ENCODE peak calls at places on chromosome 5, in five cellular contexts. Y is left ventricle myocardium inferior, F is right lobe of liver, X is cardiac muscle cell, G is stomach. M is an unnamed sample.

GRCh38 chr5:33299621-33300208 is 141.1 kb upstream of the TARS1 start:
- DNase-seq in Y (no peak), F (no peak), X (peak; percentile 45), G (no peak), M (no peak)

GRCh38 chr5:32679218-32679617 is 31.9 kb upstream of the NPR3 start:
- DNase-seq in Y (no peak), F (no peak), X (no peak), G (no peak), M (no peak)

GRCh38 chr5:402615-403359 is 40.2 kb upstream of the EXOC3 start:
- DNase-seq in Y (no peak), F (no peak), X (no peak), G (no peak), M (no peak)

GRCh38 chr5:3348576-3349535 is 246.8 kb upstream of the IRX1 start:
- DNase-seq in Y (no peak), F (peak; percentile 20), X (no peak), G (peak; percentile 22), M (no peak)

GRCh38 chr5:28281381-28281780 is 1243.0 kb upstream of the CDH9 start:
- DNase-seq in Y (no peak), F (no peak), X (no peak), G (no peak), M (no peak)

GRCh38 chr5:122384612-122385180 is 72.7 kb downstream of the SNCAIP start:
- DNase-seq in Y (no peak), F (no peak), X (no peak), G (no peak), M (no peak)

GRCh38 chr5:76642390-76643040 is 19.3 kb upstream of the F2RL2 start:
- DNase-seq in Y (no peak), F (no peak), X (no peak), G (no peak), M (no peak)

GRCh38 chr5:32794086-32794485 is 83.0 kb downstream of the NPR3 start:
- DNase-seq in Y (no peak), F (no peak), X (no peak), G (no peak), M (no peak)

GRCh38 chr5:132272341-132273210 is 15.1 kb downstream of the PDLIM4 start:
- DNase-seq in Y (peak; percentile 52), F (peak; percentile 68), X (peak; percentile 66), G (peak; percentile 69), M (peak; percentile 67)

GRCh38 chr5:128290152-128290858 is 206.7 kb downstream of the SLC12A2 start:
- DNase-seq in Y (no peak), F (no peak), X (no peak), G (no peak), M (no peak)

GRCh38 chr5:176901260-176902101 is 2.3 kb upstream of the HK3 start:
- DNase-seq in Y (no peak), F (peak; percentile 27), X (no peak), G (no peak), M (no peak)

GRCh38 chr5:52693279-52693678 is 94.4 kb upstream of the ITGA1 start:
- DNase-seq in Y (peak; percentile 23), F (peak; percentile 46), X (peak; percentile 34), G (peak; percentile 28), M (no peak)

GRCh38 chr5:138656916-138657315 is 81.7 kb upstream of the HSPA9 start:
- DNase-seq in Y (no peak), F (no peak), X (no peak), G (no peak), M (no peak)

GRCh38 chr5:181246276-181247050 is 2.8 kb upstream of the RACK1 start:
- DNase-seq in Y (peak; percentile 94), F (peak; percentile 92), X (peak; percentile 86), G (peak; percentile 91), M (peak; percentile 94)

GRCh38 chr5:1195916-1196315 is 5.5 kb upstream of the SLC6A19 start:
- DNase-seq in Y (no peak), F (no peak), X (no peak), G (no peak), M (no peak)

GRCh38 chr5:175557778-175558177 is 79.4 kb downstream of the SFXN1 start:
- DNase-seq in Y (no peak), F (no peak), X (no peak), G (no peak), M (no peak)

GRCh38 chr5:138468133-138468965 is 3.1 kb downstream of the EGR1 start:
- DNase-seq in Y (no peak), F (no peak), X (no peak), G (no peak), M (no peak)

GRCh38 chr5:75670571-75670970 is 46.7 kb downstream of the POC5 start:
- DNase-seq in Y (no peak), F (no peak), X (no peak), G (no peak), M (no peak)

GRCh38 chr5:54845567-54845941 is 139.8 kb downstream of the ESM1 start:
- DNase-seq in Y (no peak), F (no peak), X (no peak), G (no peak), M (no peak)

GRCh38 chr5:139847790-139848507 is 52.3 kb downstream of the PSD2 start:
- DNase-seq in Y (peak; percentile 56), F (no peak), X (peak; percentile 41), G (peak; percentile 67), M (peak; percentile 73)

DNA sequence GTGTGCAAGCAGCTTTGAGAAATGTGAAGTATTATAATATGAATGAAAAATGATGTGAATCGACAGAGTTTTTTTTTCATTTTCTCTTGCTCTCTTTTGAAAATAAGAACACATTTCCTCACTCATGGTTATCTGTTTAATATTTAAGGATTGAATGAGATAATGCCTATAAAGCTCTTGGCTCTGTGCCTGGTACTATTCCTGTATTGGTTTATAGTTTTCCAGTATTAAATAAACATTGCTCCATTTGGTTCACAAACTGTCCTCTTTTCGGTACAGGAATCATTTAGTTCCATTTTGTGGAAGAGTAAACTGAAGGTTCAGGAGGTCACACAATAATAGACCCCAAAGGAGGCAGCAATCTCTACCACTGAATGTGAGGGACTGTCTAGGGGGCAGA is 1185.5 kb upstream of the WWC1 start:
- DNase-seq in Y (no peak), F (no peak), X (no peak), G (no peak), M (no peak)
- H3K27ac ChIP-seq in Y (no peak overlapping the region), F (no peak overlapping the region), X (no peak overlapping the region), G (no peak overlapping the region), M (no peak overlapping the region)

GRCh38 chr5:94471496-94471895 is 146.9 kb downstream of the KIAA0825 start:
- DNase-seq in Y (no peak), F (no peak), X (no peak), G (no peak), M (no peak)
- H3K4me1 ChIP-seq in Y (no peaks in the 10 kb centered on the region), F (no peaks in the 10 kb centered on the region), X (no peaks in the 10 kb centered on the region), G (no peaks in the 10 kb centered on the region), M (no peaks in the 10 kb centered on the region)

DNA sequence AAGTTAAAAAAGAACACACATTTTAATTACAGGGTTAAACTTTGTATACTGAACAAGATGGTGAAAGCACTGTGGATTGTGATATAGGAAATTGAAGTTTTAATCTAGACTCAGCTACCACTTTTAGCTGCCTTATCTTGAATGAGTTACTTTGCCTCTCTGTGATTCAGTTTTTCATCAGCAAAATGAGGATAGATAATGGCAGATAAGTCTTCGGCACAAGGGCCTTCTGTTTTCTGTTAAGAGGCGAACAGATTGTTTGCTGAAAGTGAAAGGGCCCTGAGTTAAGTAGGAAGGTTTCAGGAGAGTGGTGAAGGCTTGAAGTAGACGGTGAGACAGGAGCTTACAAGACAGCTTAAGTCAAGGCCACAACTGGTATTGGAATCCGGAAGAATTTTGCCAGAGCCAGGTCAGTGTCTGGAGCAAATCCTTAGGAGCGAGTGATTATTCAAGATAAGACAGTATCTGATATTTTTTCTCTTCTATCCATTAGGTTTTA is 7.8 kb downstream of the RARS1 start:
- DNase-seq in Y (no peak), F (no peak), X (peak; percentile 82), G (no peak), M (no peak)
- TF ChIP-seq CTCF in Y (no peak), F (no peak), X (no peak), G (no peak), M (no peak)

DNA sequence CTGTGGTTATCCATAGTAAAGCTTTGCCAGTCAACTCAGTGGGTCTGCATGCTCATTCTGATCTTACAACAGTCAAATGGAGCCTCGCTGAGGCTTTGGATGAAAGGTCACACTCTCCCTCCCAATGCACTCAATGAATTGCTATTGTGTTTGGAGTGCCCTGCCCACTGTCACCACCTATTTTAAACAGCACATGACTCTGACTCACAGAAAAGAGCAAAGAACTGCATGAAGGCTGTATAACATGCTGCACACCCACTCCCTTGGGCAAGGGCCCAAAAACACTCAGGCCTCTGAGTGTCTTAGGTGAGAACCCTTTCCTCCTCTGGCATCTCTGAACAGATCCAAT is 118.7 kb upstream of the CCDC112 start:
- DNase-seq in Y (peak; percentile 32), F (no peak), X (peak; percentile 11), G (peak; percentile 70), M (peak; percentile 81)
- H3K27ac ChIP-seq in Y (peak overlapping the region; percentile 43), F (no peak overlapping the region), X (no peak overlapping the region), G (peak overlapping the region; percentile 76), M (no peak overlapping the region)

DNA sequence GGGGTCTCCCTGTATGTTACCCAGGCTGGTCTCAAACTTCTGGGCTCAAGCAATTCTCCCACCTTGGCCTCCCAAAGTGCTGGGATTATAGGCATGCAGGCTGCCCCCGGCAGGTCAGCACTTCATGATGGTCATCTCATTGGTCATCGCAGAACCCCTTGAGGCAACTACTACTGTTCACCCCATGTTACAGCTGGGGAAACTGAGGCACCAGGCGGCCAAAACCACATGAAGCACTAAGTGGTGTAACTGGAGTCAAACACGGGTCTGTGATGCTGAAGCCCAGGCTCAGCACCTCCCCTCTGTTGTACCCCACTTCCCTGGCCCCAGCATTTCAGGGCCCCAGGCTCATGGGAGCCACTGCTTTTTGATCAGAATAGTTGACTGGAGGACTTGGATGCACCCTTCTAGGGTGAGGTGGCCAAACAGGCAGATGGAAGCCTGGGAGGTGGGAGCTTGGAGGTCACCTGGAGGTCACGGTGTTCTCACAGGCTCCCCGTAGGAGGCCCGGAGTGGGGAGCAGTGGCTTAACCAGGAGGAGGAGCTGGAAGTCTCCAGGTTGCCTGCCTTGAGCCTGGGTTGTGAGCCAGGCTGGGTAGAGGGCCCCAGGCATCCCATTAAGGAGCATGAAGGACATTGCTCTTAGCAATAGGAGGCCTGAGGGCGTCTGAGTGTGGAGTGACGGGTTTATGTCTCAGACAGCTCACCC is 57.3 kb upstream of the RPL26L1 start:
- DNase-seq in Y (no peak), F (no peak), X (peak; percentile 49), G (no peak), M (no peak)
- H3K4me1 ChIP-seq in Y (peaks cover 93% of the 10 kb centered on the region), F (peaks cover 78% of the 10 kb centered on the region), X (peaks cover 9% of the 10 kb centered on the region), G (peaks cover 74% of the 10 kb centered on the region), M (peaks cover 78% of the 10 kb centered on the region)

DNA sequence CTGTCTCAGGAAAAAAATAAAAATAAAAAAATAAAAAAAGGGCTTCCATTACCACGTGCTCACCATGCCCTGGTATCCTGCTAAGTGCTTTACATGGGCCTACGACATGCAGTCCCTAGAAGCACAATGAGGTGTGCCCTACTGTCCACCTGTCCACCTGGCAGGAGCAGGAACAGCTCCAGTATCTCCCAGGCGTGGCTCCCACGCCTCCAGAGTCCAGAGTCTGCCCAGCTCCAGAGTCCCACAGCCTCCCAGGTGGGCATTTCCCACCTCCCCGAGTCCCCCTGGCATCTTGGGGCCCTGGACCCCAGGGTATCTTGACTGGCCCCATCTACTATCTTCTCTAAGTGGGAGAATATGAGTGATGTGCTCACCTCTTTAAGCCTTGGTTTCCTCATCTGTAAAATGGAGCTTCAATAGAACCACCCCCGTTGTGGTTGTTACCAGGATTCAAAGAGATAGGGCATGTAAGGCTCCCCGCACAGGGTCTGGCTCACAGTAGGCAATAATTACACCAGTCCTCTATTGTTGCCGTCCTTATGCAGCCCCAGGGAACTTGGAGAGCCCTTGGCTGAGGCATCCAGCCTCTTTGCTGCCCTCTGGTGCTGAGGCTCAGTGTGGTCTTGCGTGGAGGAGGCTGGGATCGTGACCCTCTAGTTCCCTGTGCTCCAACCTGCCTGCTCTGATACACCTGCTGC is 8.9 kb downstream of the CXCL14 start:
- DNase-seq in Y (no peak), F (no peak), X (peak; percentile 59), G (peak; percentile 45), M (no peak)
- TF ChIP-seq CTCF in Y (peak; percentile 53), F (peak; percentile 35), X (peak; percentile 74), G (peak; percentile 22), M (peak; percentile 41)

M was measured in lower lobe of right lung.